ENCODE peak calls at places on chromosomes 7 and 10, in five cellular contexts. One of them, this sample, is unnamed.

GRCh38 chr10:8473205-8473604 is 418.7 kb downstream of the GATA3 start:
- DNase-seq in central memory CD4-positive, alpha-beta T cell: peak; percentile 39
- DNase-seq in midbrain: no peak
- DNase-seq in mesothelial cell of epicardium: no peak
- DNase-seq in substantia nigra: no peak
- DNase-seq in this sample: no peak

GRCh38 chr10:125064681-125065492 is 95.5 kb downstream of the CTBP2 start:
- DNase-seq in mesothelial cell of epicardium: peak; percentile 54
- DNase-seq in central memory CD4-positive, alpha-beta T cell: no peak
- DNase-seq in substantia nigra: no peak
- DNase-seq in midbrain: no peak
- DNase-seq in this sample: no peak

GRCh38 chr10:13890617-13891541 is 304.1 kb downstream of the PRPF18 start:
- DNase-seq in midbrain: peak; percentile 55
- DNase-seq in mesothelial cell of epicardium: no peak
- DNase-seq in central memory CD4-positive, alpha-beta T cell: no peak
- DNase-seq in substantia nigra: peak; percentile 36
- DNase-seq in this sample: no peak

GRCh38 chr10:24237801-24238390 is 29.0 kb downstream of the KIAA1217 start:
- DNase-seq in midbrain: no peak
- DNase-seq in mesothelial cell of epicardium: no peak
- DNase-seq in central memory CD4-positive, alpha-beta T cell: no peak
- DNase-seq in substantia nigra: no peak
- DNase-seq in this sample: no peak

GRCh38 chr7:92768501-92769360 is 67.6 kb downstream of the CDK6 start:
- DNase-seq in substantia nigra: no peak
- DNase-seq in mesothelial cell of epicardium: no peak
- DNase-seq in midbrain: peak; percentile 63
- DNase-seq in central memory CD4-positive, alpha-beta T cell: no peak
- DNase-seq in this sample: peak; percentile 47

GRCh38 chr7:48035967-48036478 is 680 bp downstream of the C7orf57 start:
- DNase-seq in substantia nigra: peak; percentile 10
- DNase-seq in mesothelial cell of epicardium: no peak
- DNase-seq in central memory CD4-positive, alpha-beta T cell: no peak
- DNase-seq in midbrain: no peak
- DNase-seq in this sample: no peak

GRCh38 chr7:64098-64521 is 128.3 kb upstream of the FAM20C start:
- DNase-seq in substantia nigra: peak; percentile 69
- DNase-seq in midbrain: peak; percentile 55
- DNase-seq in mesothelial cell of epicardium: peak; percentile 68
- DNase-seq in central memory CD4-positive, alpha-beta T cell: peak; percentile 3
- DNase-seq in this sample: no peak

GRCh38 chr10:72625276-72625607 is 637 bp downstream of the MICU1 start:
- DNase-seq in midbrain: no peak
- DNase-seq in mesothelial cell of epicardium: no peak
- DNase-seq in substantia nigra: no peak
- DNase-seq in central memory CD4-positive, alpha-beta T cell: no peak
- DNase-seq in this sample: no peak

GRCh38 chr10:93458821-93459257 is 23.3 kb downstream of the MYOF start:
- DNase-seq in central memory CD4-positive, alpha-beta T cell: no peak
- DNase-seq in mesothelial cell of epicardium: peak; percentile 66
- DNase-seq in midbrain: no peak
- DNase-seq in substantia nigra: no peak
- DNase-seq in this sample: no peak

GRCh38 chr7:38448076-38448475 is 174.6 kb upstream of the TARP start:
- DNase-seq in central memory CD4-positive, alpha-beta T cell: no peak
- DNase-seq in substantia nigra: no peak
- DNase-seq in midbrain: no peak
- DNase-seq in mesothelial cell of epicardium: no peak
- DNase-seq in this sample: no peak

GRCh38 chr10:89207801-89208551 is 859 bp upstream of the CH25H start:
- DNase-seq in midbrain: peak; percentile 48
- DNase-seq in central memory CD4-positive, alpha-beta T cell: peak; percentile 6
- DNase-seq in mesothelial cell of epicardium: peak; percentile 45
- DNase-seq in substantia nigra: peak; percentile 26
- DNase-seq in this sample: no peak

GRCh38 chr7:30510124-30511074 is 5.8 kb upstream of the GGCT start:
- DNase-seq in mesothelial cell of epicardium: no peak
- DNase-seq in substantia nigra: peak; percentile 4
- DNase-seq in central memory CD4-positive, alpha-beta T cell: peak; percentile 12
- DNase-seq in midbrain: no peak
- DNase-seq in this sample: no peak

GRCh38 chr7:150435390-150436073 is 14.9 kb upstream of the GIMAP8 start:
- DNase-seq in substantia nigra: no peak
- DNase-seq in central memory CD4-positive, alpha-beta T cell: no peak
- DNase-seq in midbrain: peak; percentile 17
- DNase-seq in mesothelial cell of epicardium: no peak
- DNase-seq in this sample: no peak

GRCh38 chr7:71229699-71230098 is 97.8 kb downstream of the GALNT17 start:
- DNase-seq in midbrain: no peak
- DNase-seq in substantia nigra: no peak
- DNase-seq in central memory CD4-positive, alpha-beta T cell: no peak
- DNase-seq in mesothelial cell of epicardium: no peak
- DNase-seq in this sample: peak; percentile 49

GRCh38 chr10:75617485-75618155 is 186.2 kb downstream of the LRMDA start:
- DNase-seq in mesothelial cell of epicardium: no peak
- DNase-seq in central memory CD4-positive, alpha-beta T cell: no peak
- DNase-seq in midbrain: no peak
- DNase-seq in substantia nigra: no peak
- DNase-seq in this sample: no peak

GRCh38 chr7:102874166-102874829 is 38.5 kb upstream of the LRRC17 start:
- DNase-seq in mesothelial cell of epicardium: no peak
- DNase-seq in central memory CD4-positive, alpha-beta T cell: no peak
- DNase-seq in substantia nigra: no peak
- DNase-seq in midbrain: no peak
- DNase-seq in this sample: no peak

GRCh38 chr7:150362989-150363769 is 5.4 kb upstream of the REPIN1 start:
- DNase-seq in central memory CD4-positive, alpha-beta T cell: no peak
- DNase-seq in midbrain: no peak
- DNase-seq in mesothelial cell of epicardium: no peak
- DNase-seq in substantia nigra: no peak
- DNase-seq in this sample: no peak

This sample was measured in cerebellar nuclear complex.